ENCODE peak calls at places on chromosomes 16 and 17, in seven cellular contexts. W is H54; T is H7; H is endothelial cell; Y is HuH-7; L is naive thymus-derived CD8-positive, alpha-beta T cell; U is effector CD8-positive, alpha-beta T cell. O is an unnamed sample.

GRCh38 chr16:17269434-17269833 is 201.3 kb downstream of the XYLT1 start:
- DNase-seq in W (no peak), T (no peak), H (no peak), Y (no peak), L (no peak), U (no peak), O (no peak)

GRCh38 chr17:38730526-38731379 is 612 bp downstream of the CISD3 start:
- DNase-seq in W (peak), T (peak), H (no peak), Y (peak), L (no peak), U (no peak), O (peak)

GRCh38 chr16:13102401-13102800 is 201.0 kb downstream of the SHISA9 start:
- DNase-seq in W (no peak), T (no peak), H (no peak), Y (no peak), L (no peak), U (no peak), O (no peak)

GRCh38 chr16:66695935-66696668 is 441 bp downstream of the CMTM4 start:
- DNase-seq in W (no peak), T (peak), H (peak), Y (peak), L (no peak), U (no peak), O (no peak)

GRCh38 chr16:31569360-31569717 is 41.6 kb downstream of the AHSP start:
- DNase-seq in W (no peak), T (peak), H (peak), Y (no peak), L (no peak), U (no peak), O (peak)

GRCh38 chr17:61040666-61041065 is 359.0 kb upstream of the TBX2 start:
- DNase-seq in W (no peak), T (no peak), H (no peak), Y (no peak), L (no peak), U (no peak), O (no peak)

GRCh38 chr16:29743827-29744531 is 1.8 kb downstream of the C16orf54 start:
- DNase-seq in W (no peak), T (peak), H (no peak), Y (no peak), L (peak), U (peak), O (no peak)

GRCh38 chr17:21251611-21252010 is 1.6 kb downstream of the NATD1 start:
- DNase-seq in W (no peak), T (peak), H (no peak), Y (no peak), L (no peak), U (no peak), O (no peak)

GRCh38 chr17:28369684-28370034 is 448 bp downstream of the VTN start:
- DNase-seq in W (no peak), T (no peak), H (no peak), Y (peak), L (no peak), U (no peak), O (no peak)

GRCh38 chr17:82294086-82294773 is 20.7 kb upstream of the CSNK1D start:
- DNase-seq in W (no peak), T (peak), H (no peak), Y (no peak), L (peak), U (no peak), O (no peak)

GRCh38 chr17:40323731-40324650 is 15.0 kb downstream of the RARA start:
- DNase-seq in W (no peak), T (peak), H (no peak), Y (no peak), L (peak), U (peak), O (peak)

GRCh38 chr17:28643979-28644781 is 778 bp downstream of the BLTP2 start:
- DNase-seq in W (peak), T (peak), H (peak), Y (peak), L (no peak), U (no peak), O (peak)

GRCh38 chr17:74769266-74769855 is 6.8 kb downstream of the NAT9 start:
- DNase-seq in W (no peak), T (no peak), H (no peak), Y (no peak), L (no peak), U (no peak), O (no peak)

GRCh38 chr17:17146791-17147406 is 59.2 kb downstream of the PLD6 start:
- DNase-seq in W (no peak), T (peak), H (no peak), Y (peak), L (no peak), U (no peak), O (no peak)

GRCh38 chr17:3385869-3386816 is at the start of gene OR3A2:
- DNase-seq in W (no peak), T (no peak), H (no peak), Y (no peak), L (peak), U (no peak), O (peak)

GRCh38 chr17:59972778-59973177 is 8.2 kb upstream of the RNFT1 start:
- DNase-seq in W (no peak), T (no peak), H (no peak), Y (no peak), L (no peak), U (no peak), O (no peak)

O was measured in Daoy.